ENCODE peak calls at places on chromosomes 5 and 9, in five cellular contexts. N, I, M, H and R are unnamed samples.

GRCh38 chr5:145204741-145205140 is 630.4 kb downstream of the PRELID2 start:
- DNase-seq in I (no peak), M (no peak), N (no peak), H (no peak), R (no peak)

GRCh38 chr5:367358-368130 is 46.0 kb downstream of the AHRR start:
- DNase-seq in I (no peak), M (no peak), H (no peak), N (no peak), R (no peak)

GRCh38 chr5:133825631-133826289 is 142.7 kb downstream of the C5orf15 start:
- DNase-seq in I (no peak), N (peak; percentile 77), M (no peak), H (no peak), R (no peak)

GRCh38 chr9:94511943-94512265 is 43.0 kb upstream of the PCAT7 start:
- DNase-seq in M (no peak), N (no peak), I (no peak), H (no peak), R (no peak)

GRCh38 chr9:90141723-90142122 is 500.9 kb downstream of the DIRAS2 start:
- DNase-seq in I (no peak), M (peak; percentile 12), H (no peak), N (no peak), R (no peak)

GRCh38 chr9:37187713-37188439 is 67.5 kb downstream of the ZCCHC7 start:
- DNase-seq in H (no peak), I (no peak), N (peak; percentile 75), M (no peak), R (no peak)

GRCh38 chr9:93680445-93681315 is 104.3 kb downstream of the PHF2 start:
- DNase-seq in N (no peak), M (no peak), I (no peak), H (no peak), R (no peak)

GRCh38 chr5:132456553-132457361 is 33.8 kb downstream of the IRF1 start:
- DNase-seq in M (no peak), I (no peak), N (peak; percentile 73), H (no peak), R (no peak)

GRCh38 chr9:129235931-129236331 is 57.9 kb upstream of the IER5L start:
- DNase-seq in H (no peak), M (no peak), I (no peak), N (no peak), R (no peak)

GRCh38 chr5:179387151-179388110 is 42.2 kb upstream of the ADAMTS2 start:
- DNase-seq in I (no peak), N (no peak), M (no peak), H (no peak), R (no peak)

GRCh38 chr9:137136261-137136925 is 2.6 kb upstream of the GRIN1 start:
- DNase-seq in H (no peak), I (no peak), M (no peak), N (no peak), R (no peak)
- TF ChIP-seq SRF in H (no peak), I (no peak), M (no peak), N (no peak), R (no peak)

GRCh38 chr5:122810405-122810804 is 35.0 kb upstream of the SNX24 start:
- DNase-seq in H (no peak), I (no peak), M (no peak), N (no peak), R (no peak)
- H4K20me1 ChIP-seq in H (no peaks in the 10 kb centered on the region), I (no peaks in the 10 kb centered on the region), M (no peaks in the 10 kb centered on the region), N (no peaks in the 10 kb centered on the region), R (no peaks in the 10 kb centered on the region)

DNA sequence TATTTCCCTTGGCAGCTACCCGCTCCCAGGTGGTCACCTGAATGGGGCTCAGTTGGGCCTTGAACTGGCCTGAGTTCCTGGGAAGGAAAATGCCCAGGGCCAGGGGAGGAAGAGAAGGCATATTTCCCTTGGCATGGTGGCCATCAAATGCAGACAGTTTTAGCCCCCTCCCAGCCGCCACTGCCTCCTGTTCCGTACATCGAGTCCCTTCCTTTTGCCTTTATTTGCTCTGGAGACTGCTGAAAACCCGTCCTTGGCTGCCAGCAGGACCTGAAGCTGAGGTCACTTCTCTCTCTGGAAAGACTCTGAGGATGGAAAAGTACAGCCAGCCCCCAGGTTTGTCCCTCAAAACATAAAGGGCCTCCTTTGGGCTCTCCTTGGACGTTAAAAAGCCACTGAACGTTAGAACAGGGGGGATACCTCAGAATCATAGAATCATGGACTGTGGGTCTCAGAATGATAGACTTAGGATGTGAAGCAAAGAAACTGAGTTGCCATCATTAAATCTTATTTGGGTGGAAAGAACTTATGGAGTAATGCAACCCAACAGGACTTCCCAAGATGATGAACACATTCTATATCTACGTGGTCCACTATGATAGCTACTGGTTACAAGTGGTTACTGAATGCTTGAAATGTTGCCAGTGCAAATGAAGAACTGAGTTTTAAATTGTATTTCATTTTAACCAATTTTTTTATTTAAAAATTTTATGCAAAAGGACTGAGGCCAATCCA is 7.1 kb downstream of the SPARC start:
- DNase-seq in M (no peak), N (no peak), I (no peak), H (no peak), R (no peak)
- TF ChIP-seq SRF in M (no peak), N (no peak), I (no peak), H (no peak), R (no peak)

GRCh38 chr5:172933238-172933637 is 26.0 kb upstream of the RPL26L1 start:
- DNase-seq in N (no peak), I (no peak), M (no peak), H (no peak), R (no peak)
- H4K20me1 ChIP-seq in N (no peaks in the 10 kb centered on the region), I (no peaks in the 10 kb centered on the region), M (no peaks in the 10 kb centered on the region), H (peaks cover 2% of the 10 kb centered on the region), R (no peaks in the 10 kb centered on the region)